ENCODE peak calls at places on chromosomes 5 and 9, in four cellular contexts. One of them, this sample, is unnamed.

GRCh38 chr5:100904259-100904822 is 1.3 kb upstream of the ST8SIA4 start:
- DNase-seq in H1: no peak
- DNase-seq in K562: no peak
- DNase-seq in HepG2: no peak
- DNase-seq in this sample: no peak

GRCh38 chr5:61401726-61402125 is 69.7 kb downstream of the ZSWIM6 start:
- DNase-seq in H1: no peak
- DNase-seq in K562: no peak
- DNase-seq in HepG2: no peak
- DNase-seq in this sample: peak; percentile 64

GRCh38 chr9:86946712-86947145 is 577 bp downstream of the GAS1 start:
- DNase-seq in HepG2: no peak
- DNase-seq in H1: no peak
- DNase-seq in K562: peak; percentile 6
- DNase-seq in this sample: peak; percentile 42

GRCh38 chr9:78132688-78133033 is 101.0 kb upstream of the GNAQ start:
- DNase-seq in K562: no peak
- DNase-seq in HepG2: no peak
- DNase-seq in H1: no peak
- DNase-seq in this sample: peak; percentile 49

GRCh38 chr5:149150457-149150856 is 9.2 kb downstream of the ABLIM3 start:
- DNase-seq in H1: no peak
- DNase-seq in HepG2: no peak
- DNase-seq in K562: no peak
- DNase-seq in this sample: peak; percentile 89

GRCh38 chr9:109717342-109717741 is 62.7 kb upstream of the PALM2AKAP2 start:
- DNase-seq in K562: no peak
- DNase-seq in HepG2: no peak
- DNase-seq in H1: no peak
- DNase-seq in this sample: no peak

GRCh38 chr9:73327149-73327548 is 175.5 kb downstream of the ANXA1 start:
- DNase-seq in H1: no peak
- DNase-seq in HepG2: peak; percentile 16
- DNase-seq in K562: no peak
- DNase-seq in this sample: no peak

GRCh38 chr9:77084094-77084493 is 64.6 kb downstream of the FOXB2 start:
- DNase-seq in H1: no peak
- DNase-seq in K562: no peak
- DNase-seq in HepG2: no peak
- DNase-seq in this sample: no peak

GRCh38 chr5:10513501-10514442 is 50.1 kb upstream of the ANKRD33B start:
- DNase-seq in HepG2: no peak
- DNase-seq in K562: no peak
- DNase-seq in H1: peak; percentile 23
- DNase-seq in this sample: peak; percentile 96

GRCh38 chr5:69219939-69220338 is 14.7 kb upstream of the CDK7 start:
- DNase-seq in HepG2: no peak
- DNase-seq in H1: no peak
- DNase-seq in K562: no peak
- DNase-seq in this sample: no peak

GRCh38 chr5:120463991-120464626 is at the start of gene PRR16:
- DNase-seq in HepG2: no peak
- DNase-seq in K562: peak; percentile 17
- DNase-seq in H1: peak; percentile 13
- DNase-seq in this sample: peak; percentile 62

GRCh38 chr5:120252839-120253238 is 211.3 kb upstream of the PRR16 start:
- DNase-seq in HepG2: no peak
- DNase-seq in K562: no peak
- DNase-seq in H1: no peak
- DNase-seq in this sample: no peak

GRCh38 chr5:149559712-149560111 is 8.5 kb upstream of the CSNK1A1 start:
- DNase-seq in HepG2: no peak
- DNase-seq in K562: no peak
- DNase-seq in H1: no peak
- DNase-seq in this sample: no peak

GRCh38 chr5:78654386-78654785 is 5.8 kb upstream of the LHFPL2 start:
- DNase-seq in HepG2: no peak
- DNase-seq in H1: no peak
- DNase-seq in K562: no peak
- DNase-seq in this sample: no peak
- TF ChIP-seq JUN in HepG2: no peak
- TF ChIP-seq JUN in H1: no peak
- TF ChIP-seq JUN in K562: no peak
- TF ChIP-seq JUN in this sample: no peak

GRCh38 chr9:133339641-133340040 is 3.7 kb upstream of the SURF6 start:
- DNase-seq in K562: no peak
- DNase-seq in HepG2: no peak
- DNase-seq in H1: no peak
- DNase-seq in this sample: no peak

GRCh38 chr9:133334161-133334560 is 1.8 kb downstream of the SURF6 start:
- DNase-seq in K562: no peak
- DNase-seq in H1: peak; percentile 67
- DNase-seq in HepG2: no peak
- DNase-seq in this sample: no peak

GRCh38 chr9:133333566-133333965 is 2.4 kb downstream of the SURF6 start:
- DNase-seq in HepG2: no peak
- DNase-seq in K562: peak; percentile 49
- DNase-seq in H1: no peak
- DNase-seq in this sample: no peak

GRCh38 chr9:133333011-133333410 is 3.0 kb downstream of the SURF6 start:
- DNase-seq in K562: no peak
- DNase-seq in HepG2: no peak
- DNase-seq in H1: no peak
- DNase-seq in this sample: no peak

GRCh38 chr9:133335924-133336811 is at the start of gene SURF6:
- DNase-seq in K562: peak; percentile 89
- DNase-seq in HepG2: peak; percentile 78
- DNase-seq in H1: peak; percentile 64
- DNase-seq in this sample: peak; percentile 89
- TF ChIP-seq POLR2A in K562: peak; percentile 90
- TF ChIP-seq POLR2A in HepG2: peak; percentile 92
- TF ChIP-seq POLR2A in H1: peak; percentile 82
- TF ChIP-seq POLR2A in this sample: peak; percentile 86

GRCh38 chr9:95008151-95008771 is 281.8 kb downstream of the AOPEP start:
- DNase-seq in H1: no peak
- DNase-seq in K562: no peak
- DNase-seq in HepG2: peak; percentile 86
- DNase-seq in this sample: peak; percentile 68

GRCh38 chr9:95010431-95010838 is 283.9 kb downstream of the AOPEP start:
- DNase-seq in H1: no peak
- DNase-seq in K562: no peak
- DNase-seq in HepG2: no peak
- DNase-seq in this sample: no peak

GRCh38 chr9:95007470-95007869 is 281.0 kb downstream of the AOPEP start:
- DNase-seq in HepG2: no peak
- DNase-seq in K562: no peak
- DNase-seq in H1: no peak
- DNase-seq in this sample: peak; percentile 72

GRCh38 chr9:95012035-95012708 is 285.7 kb downstream of the AOPEP start:
- DNase-seq in K562: no peak
- DNase-seq in H1: no peak
- DNase-seq in HepG2: no peak
- DNase-seq in this sample: no peak

DNA sequence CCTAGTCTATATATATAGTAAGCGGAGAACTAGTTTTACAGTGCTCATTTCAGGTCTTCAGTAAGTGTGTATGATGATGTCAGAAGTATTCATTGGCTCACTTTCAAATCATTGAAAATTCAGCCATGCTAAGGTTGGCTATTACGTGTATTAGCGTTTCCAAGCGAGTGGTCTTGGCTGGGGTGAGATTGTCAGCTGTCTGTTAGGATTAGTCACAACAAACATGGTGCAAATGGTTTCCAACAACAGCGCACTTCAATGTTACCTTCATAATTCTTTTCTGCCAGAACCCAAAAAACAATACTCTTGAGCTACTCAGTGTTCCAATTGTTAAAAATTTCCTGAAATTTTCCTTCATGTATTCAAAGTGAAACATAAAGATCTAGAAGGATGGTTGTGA is 283.0 kb downstream of the AOPEP start:
- DNase-seq in K562: no peak
- DNase-seq in HepG2: no peak
- DNase-seq in H1: no peak
- DNase-seq in this sample: peak; percentile 49
- H3K79me2 ChIP-seq in K562: peaks cover 3% of the 10 kb centered on the region
- H3K79me2 ChIP-seq in HepG2: peaks cover 94% of the 10 kb centered on the region
- H3K79me2 ChIP-seq in H1: no peaks in the 10 kb centered on the region
- H3K79me2 ChIP-seq in this sample: peaks cover 17% of the 10 kb centered on the region

GRCh38 chr5:56329652-56330051 is 96.5 kb upstream of the ANKRD55 start:
- DNase-seq in HepG2: peak; percentile 30
- DNase-seq in H1: no peak
- DNase-seq in K562: no peak
- DNase-seq in this sample: no peak

GRCh38 chr5:56330806-56331205 is 97.7 kb upstream of the ANKRD55 start:
- DNase-seq in H1: no peak
- DNase-seq in K562: no peak
- DNase-seq in HepG2: no peak
- DNase-seq in this sample: no peak

GRCh38 chr5:56328753-56329560 is 95.8 kb upstream of the ANKRD55 start:
- DNase-seq in HepG2: peak; percentile 83
- DNase-seq in H1: no peak
- DNase-seq in K562: no peak
- DNase-seq in this sample: peak; percentile 72

GRCh38 chr5:56327810-56328209 is 94.7 kb upstream of the ANKRD55 start:
- DNase-seq in H1: no peak
- DNase-seq in HepG2: no peak
- DNase-seq in K562: no peak
- DNase-seq in this sample: peak; percentile 28

DNA sequence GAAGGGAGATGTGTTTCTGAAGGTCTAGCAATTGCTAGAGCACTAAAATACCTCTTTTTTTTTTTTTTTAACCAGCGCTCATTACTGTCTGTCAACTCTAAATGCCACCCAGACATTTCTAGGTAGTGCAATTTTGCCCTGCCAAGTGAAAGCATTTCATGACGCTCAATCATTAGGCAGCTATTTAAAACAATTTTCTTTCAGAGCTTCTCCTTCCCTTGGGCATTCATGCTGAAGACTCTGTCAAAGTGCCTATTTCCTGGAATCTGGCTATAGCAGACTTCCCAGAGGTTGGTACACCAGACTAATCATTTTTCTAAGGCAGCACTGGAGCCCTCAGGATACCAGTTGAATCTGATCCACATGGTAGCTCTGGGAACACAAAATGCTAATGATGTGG is 97.0 kb upstream of the ANKRD55 start:
- DNase-seq in H1: no peak
- DNase-seq in HepG2: no peak
- DNase-seq in K562: no peak
- DNase-seq in this sample: no peak
- TF ChIP-seq JUN in H1: no peak
- TF ChIP-seq JUN in HepG2: no peak
- TF ChIP-seq JUN in K562: no peak
- TF ChIP-seq JUN in this sample: no peak

DNA sequence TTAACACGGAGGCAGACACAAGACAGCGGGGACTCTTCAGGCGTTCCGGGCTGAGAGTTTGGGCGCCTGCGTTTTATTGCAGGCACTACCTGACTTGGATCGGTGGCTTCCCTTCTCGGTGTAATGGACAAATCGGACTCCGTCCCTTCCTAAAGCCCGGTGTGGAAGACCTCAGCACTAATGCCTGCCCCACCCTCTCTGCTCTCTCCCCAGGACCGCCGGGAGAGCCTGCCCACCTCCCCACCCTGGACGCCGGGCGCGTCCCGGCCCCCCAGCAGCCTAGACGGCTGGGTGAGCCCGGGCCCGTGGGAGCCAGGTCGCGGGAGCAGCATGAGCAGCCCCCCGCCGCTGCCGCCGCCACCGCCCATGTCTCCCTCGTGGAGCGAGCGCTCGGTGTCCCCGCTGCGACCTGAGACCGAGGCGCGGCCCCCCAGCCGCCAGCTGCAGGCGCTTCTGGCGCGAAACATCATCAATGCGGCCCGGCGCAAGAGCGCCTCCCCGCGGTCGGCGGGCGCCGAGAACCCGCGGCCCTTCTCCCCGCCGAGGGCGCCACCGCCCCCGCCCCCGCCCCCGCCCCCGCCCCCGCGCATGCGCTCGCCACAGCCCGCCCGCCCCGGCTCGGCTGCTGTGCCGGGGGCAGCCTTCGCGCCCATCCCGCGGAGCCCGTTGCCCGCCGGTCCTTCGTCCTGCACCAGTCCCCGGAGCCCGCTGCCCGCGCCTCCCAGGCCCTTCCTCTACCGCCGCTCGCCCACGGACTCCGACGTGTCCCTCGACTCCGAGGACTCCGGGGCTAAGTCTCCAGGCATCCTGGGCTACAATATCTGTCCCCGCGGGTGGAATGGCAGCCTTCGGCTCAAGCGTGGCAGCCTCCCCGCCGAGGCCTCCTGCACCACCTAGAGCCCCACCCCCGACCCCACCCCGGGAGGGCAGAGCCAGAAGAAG is 4.6 kb upstream of the MYOZ3 start:
- DNase-seq in HepG2: peak; percentile 35
- DNase-seq in H1: no peak
- DNase-seq in K562: peak; percentile 99
- DNase-seq in this sample: peak; percentile 46
- TF ChIP-seq POLR2A in HepG2: no peak
- TF ChIP-seq POLR2A in H1: peak; percentile 60
- TF ChIP-seq POLR2A in K562: peak; percentile 48
- TF ChIP-seq POLR2A in this sample: peak; percentile 58

GRCh38 chr9:133473743-133474142 is 5.2 kb downstream of the SLC2A6 start:
- DNase-seq in K562: no peak
- DNase-seq in H1: no peak
- DNase-seq in HepG2: no peak
- DNase-seq in this sample: no peak
- H3K79me2 ChIP-seq in K562: no peaks in the 10 kb centered on the region
- H3K79me2 ChIP-seq in H1: peaks cover 6% of the 10 kb centered on the region
- H3K79me2 ChIP-seq in HepG2: no peaks in the 10 kb centered on the region
- H3K79me2 ChIP-seq in this sample: peaks cover 8% of the 10 kb centered on the region

GRCh38 chr5:115979628-115980041 is 17.4 kb downstream of the LVRN start:
- DNase-seq in H1: no peak
- DNase-seq in K562: no peak
- DNase-seq in HepG2: no peak
- DNase-seq in this sample: no peak
- TF ChIP-seq JUN in H1: no peak
- TF ChIP-seq JUN in K562: no peak
- TF ChIP-seq JUN in HepG2: no peak
- TF ChIP-seq JUN in this sample: no peak

GRCh38 chr5:87735918-87736317 is 323.2 kb upstream of the CCNH start:
- DNase-seq in K562: no peak
- DNase-seq in HepG2: no peak
- DNase-seq in H1: no peak
- DNase-seq in this sample: no peak
- TF ChIP-seq POLR2A in K562: no peak
- TF ChIP-seq POLR2A in HepG2: no peak
- TF ChIP-seq POLR2A in H1: no peak
- TF ChIP-seq POLR2A in this sample: no peak

DNA sequence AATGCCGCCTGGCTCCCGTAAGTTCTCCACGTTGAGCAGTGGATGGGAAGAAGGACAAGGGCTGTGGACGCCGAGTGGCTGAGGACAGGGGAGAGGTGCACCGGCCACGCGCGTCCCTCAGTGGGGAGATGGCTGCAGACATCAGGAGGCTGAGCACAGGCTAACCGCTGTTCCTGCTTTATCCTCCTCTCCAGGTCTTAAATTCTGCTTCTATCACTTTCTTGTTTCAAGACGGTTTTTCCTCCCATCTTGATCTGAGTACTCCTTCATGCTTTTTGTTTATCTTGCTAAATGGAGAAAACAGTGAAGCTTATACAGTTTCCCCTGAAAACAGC is 42.1 kb upstream of the SLC6A19 start:
- DNase-seq in H1: no peak
- DNase-seq in K562: no peak
- DNase-seq in HepG2: no peak
- DNase-seq in this sample: no peak
- H3K79me2 ChIP-seq in H1: no peaks in the 10 kb centered on the region
- H3K79me2 ChIP-seq in K562: no peaks in the 10 kb centered on the region
- H3K79me2 ChIP-seq in HepG2: no peaks in the 10 kb centered on the region
- H3K79me2 ChIP-seq in this sample: no peaks in the 10 kb centered on the region

This sample was measured in endothelial cell of umbilical vein.